ENCODE peak calls at places on chromosomes 3 and 15, in five cellular contexts. M, Z, Q, N and I are unnamed samples.

GRCh38 chr3:197428117-197428761 is 127.5 kb downstream of the BDH1 start:
- DNase-seq in M (no peak), Z (no peak), Q (no peak), N (no peak), I (peak; percentile 61)

GRCh38 chr3:184874709-184875644 is 63.0 kb downstream of the VPS8 start:
- DNase-seq in M (peak; percentile 64), Z (no peak), Q (peak; percentile 21), N (peak; percentile 52), I (no peak)

GRCh38 chr3:184565421-184566211 is 4.0 kb downstream of the EPHB3 start:
- DNase-seq in M (peak; percentile 42), Z (peak; percentile 75), Q (no peak), N (peak; percentile 63), I (no peak)

GRCh38 chr15:89978914-89979313 is 22.2 kb upstream of the ZNF710 start:
- DNase-seq in M (no peak), Z (no peak), Q (no peak), N (no peak), I (no peak)

GRCh38 chr15:40104865-40105516 is 3.7 kb downstream of the BMF start:
- DNase-seq in M (peak; percentile 88), Z (peak; percentile 83), Q (no peak), N (peak; percentile 86), I (peak; percentile 95)

GRCh38 chr3:122443090-122443489 is 27.2 kb upstream of the WDR5B start:
- DNase-seq in M (no peak), Z (no peak), Q (no peak), N (no peak), I (no peak)

GRCh38 chr15:56616551-56616950 is 116.8 kb downstream of the ZNF280D start:
- DNase-seq in M (no peak), Z (no peak), Q (no peak), N (no peak), I (no peak)

GRCh38 chr15:57355259-57355658 is 21.0 kb upstream of the CGNL1 start:
- DNase-seq in M (peak; percentile 23), Z (no peak), Q (no peak), N (no peak), I (no peak)

GRCh38 chr3:120495809-120496208 is 45.0 kb upstream of the FSTL1 start:
- DNase-seq in M (no peak), Z (no peak), Q (no peak), N (no peak), I (no peak)

GRCh38 chr3:8386221-8386620 is 115.4 kb upstream of the LMCD1 start:
- DNase-seq in M (no peak), Z (no peak), Q (no peak), N (no peak), I (no peak)

GRCh38 chr3:3552741-3553140 is 246.5 kb upstream of the LRRN1 start:
- DNase-seq in M (no peak), Z (no peak), Q (no peak), N (no peak), I (no peak)

GRCh38 chr3:111917300-111917699 is 58.2 kb downstream of the PHLDB2 start:
- DNase-seq in M (no peak), Z (no peak), Q (peak; percentile 15), N (no peak), I (no peak)

GRCh38 chr15:31150732-31151212 is 49.2 kb upstream of the TRPM1 start:
- DNase-seq in M (no peak), Z (no peak), Q (peak; percentile 76), N (no peak), I (no peak)

GRCh38 chr3:45701167-45701867 is 12.1 kb downstream of the SACM1L start:
- DNase-seq in M (no peak), Z (no peak), Q (peak; percentile 40), N (no peak), I (no peak)

GRCh38 chr3:88075061-88075460 is 16.0 kb downstream of the ZNF654 start:
- DNase-seq in M (no peak), Z (no peak), Q (no peak), N (no peak), I (no peak)

GRCh38 chr3:47103619-47104018 is 60.3 kb downstream of the SETD2 start:
- DNase-seq in M (no peak), Z (no peak), Q (no peak), N (no peak), I (no peak)

GRCh38 chr3:134067311-134068161 is 37.8 kb upstream of the SLCO2A1 start:
- DNase-seq in M (no peak), Z (no peak), Q (no peak), N (no peak), I (no peak)

GRCh38 chr3:118729546-118729945 is 305.1 kb downstream of the IGSF11 start:
- DNase-seq in M (no peak), Z (no peak), Q (no peak), N (no peak), I (no peak)

GRCh38 chr3:151795276-151795675 is 18.6 kb upstream of the AADAC start:
- DNase-seq in M (no peak), Z (no peak), Q (no peak), N (peak; percentile 3), I (no peak)

GRCh38 chr3:73611176-73611575 is 13.6 kb downstream of the PDZRN3 start:
- DNase-seq in M (no peak), Z (no peak), Q (no peak), N (no peak), I (no peak)

GRCh38 chr3:174440741-174441587 is 418.2 kb upstream of the NAALADL2 start:
- DNase-seq in M (peak; percentile 97), Z (peak; percentile 86), Q (peak; percentile 85), N (peak; percentile 91), I (peak; percentile 90)

GRCh38 chr15:25635190-25635589 is 196.4 kb upstream of the UBE3A start:
- DNase-seq in M (no peak), Z (no peak), Q (no peak), N (peak; percentile 14), I (no peak)

GRCh38 chr3:56887402-56888025 is 85.8 kb upstream of the ARHGEF3 start:
- DNase-seq in M (no peak), Z (no peak), Q (no peak), N (no peak), I (no peak)

GRCh38 chr3:35393916-35394315 is 245.4 kb upstream of the ARPP21 start:
- DNase-seq in M (peak; percentile 99), Z (no peak), Q (no peak), N (no peak), I (no peak)

GRCh38 chr3:65831733-65832425 is 206.8 kb downstream of the MAGI1 start:
- DNase-seq in M (no peak), Z (peak; percentile 47), Q (no peak), N (no peak), I (no peak)

GRCh38 chr3:61505197-61505596 is 56.2 kb upstream of the PTPRG start:
- DNase-seq in M (no peak), Z (no peak), Q (no peak), N (no peak), I (no peak)

GRCh38 chr3:54936561-54936960 is 8.7 kb upstream of the LRTM1 start:
- DNase-seq in M (no peak), Z (no peak), Q (no peak), N (no peak), I (no peak)

GRCh38 chr3:126033765-126034164 is 50.2 kb downstream of the SLC41A3 start:
- DNase-seq in M (no peak), Z (no peak), Q (no peak), N (no peak), I (no peak)

GRCh38 chr3:22937536-22937935 is 265.6 kb upstream of the UBE2E2 start:
- DNase-seq in M (no peak), Z (no peak), Q (no peak), N (no peak), I (no peak)

GRCh38 chr3:49295489-49296058 is 18.5 kb upstream of the C3orf62 start:
- DNase-seq in M (peak; percentile 69), Z (peak; percentile 28), Q (no peak), N (peak; percentile 34), I (peak; percentile 38)